ENCODE peak calls at places on chromosomes 5 and 9, in eight cellular contexts. K, E, P, G, A, V, W and F are unnamed samples.

GRCh38 chr9:94941211-94941875 is 214.8 kb downstream of the AOPEP start:
- DNase-seq in K (no peak), E (no peak), P (no peak), G (no peak), A (no peak), V (no peak), W (no peak), F (no peak)

GRCh38 chr9:13388157-13388556 is 108.7 kb upstream of the MPDZ start:
- DNase-seq in K (no peak), E (peak; percentile 32), P (no peak), G (peak; percentile 64), A (no peak), V (no peak), W (no peak), F (no peak)

GRCh38 chr5:94241288-94241651 is 377.1 kb downstream of the KIAA0825 start:
- DNase-seq in K (no peak), E (no peak), P (no peak), G (no peak), A (no peak), V (no peak), W (no peak), F (no peak)

GRCh38 chr5:140317859-140318258 is 15.0 kb upstream of the PFDN1 start:
- DNase-seq in K (no peak), E (no peak), P (no peak), G (no peak), A (no peak), V (no peak), W (no peak), F (no peak)

GRCh38 chr5:175824621-175825020 is 46.8 kb upstream of the CPLX2 start:
- DNase-seq in K (no peak), E (no peak), P (no peak), G (no peak), A (no peak), V (no peak), W (no peak), F (no peak)

GRCh38 chr5:36630201-36630968 is 24.0 kb downstream of the SLC1A3 start:
- DNase-seq in K (no peak), E (no peak), P (no peak), G (no peak), A (no peak), V (no peak), W (no peak), F (no peak)

GRCh38 chr9:88497224-88497623 is 37.8 kb upstream of the NXNL2 start:
- DNase-seq in K (no peak), E (no peak), P (no peak), G (no peak), A (no peak), V (no peak), W (no peak), F (no peak)

GRCh38 chr5:52560366-52560765 is 227.3 kb upstream of the ITGA1 start:
- DNase-seq in K (no peak), E (peak; percentile 33), P (no peak), G (no peak), A (no peak), V (no peak), W (no peak), F (no peak)

GRCh38 chr5:150235548-150235895 is 45.7 kb downstream of the SLC6A7 start:
- DNase-seq in K (no peak), E (no peak), P (no peak), G (no peak), A (no peak), V (no peak), W (no peak), F (no peak)

GRCh38 chr9:16561121-16561520 is 309.3 kb downstream of the BNC2 start:
- DNase-seq in K (no peak), E (no peak), P (no peak), G (no peak), A (no peak), V (no peak), W (no peak), F (no peak)

GRCh38 chr5:67561145-67561932 is 364.7 kb upstream of the CD180 start:
- DNase-seq in K (peak; percentile 16), E (no peak), P (no peak), G (no peak), A (no peak), V (no peak), W (no peak), F (no peak)

GRCh38 chr9:75909776-75910175 is 19.3 kb downstream of the PCSK5 start:
- DNase-seq in K (no peak), E (no peak), P (no peak), G (no peak), A (no peak), V (no peak), W (no peak), F (peak; percentile 74)

GRCh38 chr5:151591144-151591819 is at the start of gene FAT2:
- DNase-seq in K (no peak), E (no peak), P (no peak), G (no peak), A (no peak), V (no peak), W (no peak), F (no peak)

GRCh38 chr5:180156141-180156540 is 52.9 kb downstream of the RASGEF1C start:
- DNase-seq in K (peak; percentile 31), E (no peak), P (no peak), G (peak; percentile 42), A (no peak), V (no peak), W (peak; percentile 18), F (peak; percentile 4)

GRCh38 chr9:4306066-4306787 is 6.4 kb upstream of the GLIS3 start:
- DNase-seq in K (no peak), E (no peak), P (no peak), G (no peak), A (no peak), V (no peak), W (no peak), F (no peak)

GRCh38 chr9:125428060-125428481 is 166.4 kb downstream of the GAPVD1 start:
- DNase-seq in K (no peak), E (no peak), P (no peak), G (no peak), A (no peak), V (peak; percentile 75), W (peak; percentile 36), F (no peak)

GRCh38 chr9:14321517-14322125 is 7.7 kb upstream of the NFIB start:
- DNase-seq in K (no peak), E (no peak), P (no peak), G (no peak), A (no peak), V (no peak), W (no peak), F (no peak)

GRCh38 chr5:91928751-91929521 is 545.8 kb upstream of the ARRDC3 start:
- DNase-seq in K (no peak), E (peak; percentile 52), P (no peak), G (no peak), A (no peak), V (peak; percentile 14), W (no peak), F (no peak)
- TF ChIP-seq CTCF in K (peak; percentile 62), E (no peak), P (peak; percentile 60), G (no peak), A (peak; percentile 17), V (peak; percentile 53), W (peak; percentile 39), F (no peak)

GRCh38 chr9:123928471-123929176 is 1.3 kb downstream of the DENND1A start:
- DNase-seq in K (no peak), E (peak; percentile 23), P (no peak), G (no peak), A (no peak), V (peak; percentile 62), W (no peak), F (peak; percentile 40)

GRCh38 chr9:123926986-123927385 is 2.9 kb downstream of the DENND1A start:
- DNase-seq in K (no peak), E (no peak), P (no peak), G (no peak), A (no peak), V (no peak), W (no peak), F (no peak)

GRCh38 chr9:123927625-123928308 is 2.2 kb downstream of the DENND1A start:
- DNase-seq in K (no peak), E (peak; percentile 74), P (no peak), G (no peak), A (no peak), V (peak; percentile 52), W (no peak), F (no peak)

GRCh38 chr9:123929177-123929869 is 603 bp downstream of the DENND1A start:
- DNase-seq in K (no peak), E (no peak), P (peak; percentile 17), G (no peak), A (no peak), V (peak; percentile 68), W (no peak), F (peak; percentile 52)

GRCh38 chr9:123929870-123930831 is at the start of gene DENND1A:
- DNase-seq in K (peak; percentile 89), E (peak; percentile 85), P (peak; percentile 94), G (peak; percentile 94), A (peak; percentile 88), V (peak; percentile 99), W (peak; percentile 94), F (peak; percentile 94)
- TF ChIP-seq CTCF in K (no peak), E (no peak), P (no peak), G (no peak), A (no peak), V (no peak), W (no peak), F (no peak)

GRCh38 chr5:157324237-157324636 is 58.3 kb downstream of the CYFIP2 start:
- DNase-seq in K (no peak), E (no peak), P (no peak), G (no peak), A (no peak), V (no peak), W (no peak), F (no peak)

GRCh38 chr5:157326440-157327023 is 60.6 kb downstream of the CYFIP2 start:
- DNase-seq in K (no peak), E (no peak), P (no peak), G (no peak), A (no peak), V (no peak), W (no peak), F (no peak)

GRCh38 chr5:157327771-157328170 is 61.8 kb downstream of the CYFIP2 start:
- DNase-seq in K (no peak), E (no peak), P (no peak), G (no peak), A (peak; percentile 30), V (no peak), W (no peak), F (no peak)

GRCh38 chr5:157322581-157322980 is 56.7 kb downstream of the CYFIP2 start:
- DNase-seq in K (no peak), E (no peak), P (no peak), G (no peak), A (no peak), V (no peak), W (no peak), F (no peak)

GRCh38 chr5:157323107-157323706 is 57.3 kb downstream of the CYFIP2 start:
- DNase-seq in K (no peak), E (no peak), P (no peak), G (no peak), A (no peak), V (no peak), W (no peak), F (no peak)
- TF ChIP-seq CTCF in K (no peak), E (no peak), P (peak; percentile 15), G (no peak), A (peak; percentile 25), V (peak; percentile 34), W (no peak), F (no peak)

DNA sequence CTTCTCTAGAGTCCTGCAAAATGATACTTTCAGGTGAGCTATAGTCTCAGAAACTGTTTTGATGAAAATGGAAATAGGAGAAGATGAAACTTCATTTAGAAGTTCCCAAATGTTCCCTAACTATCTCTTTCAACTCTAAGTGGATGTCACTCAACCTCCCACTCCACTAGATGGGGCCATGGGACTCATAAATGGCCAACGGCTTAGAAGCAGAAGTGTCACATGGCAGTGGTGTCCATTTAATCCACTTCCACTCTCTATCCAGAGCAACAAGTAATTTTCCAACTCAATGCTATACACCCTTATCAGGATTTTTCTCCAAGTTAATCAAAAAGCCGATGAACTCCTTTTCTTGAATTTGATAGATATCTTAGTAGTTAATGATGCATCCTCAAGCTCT is 295.7 kb downstream of the EDIL3 start:
- DNase-seq in K (no peak), E (peak; percentile 65), P (no peak), G (no peak), A (no peak), V (no peak), W (no peak), F (peak; percentile 76)
- TF ChIP-seq CTCF in K (peak; percentile 39), E (peak; percentile 22), P (peak; percentile 27), G (no peak), A (no peak), V (peak; percentile 28), W (no peak), F (no peak)